ENCODE peak calls at places on chromosomes 16 and 17, in nine cellular contexts. G, J, O, C, U, L, S, X and V are unnamed samples.

GRCh38 chr17:59668816-59669215 is 38.4 kb downstream of the PTRH2 start:
- DNase-seq in C (peak), U (peak), J (no peak), G (peak), L (no peak), O (no peak), S (no peak), X (peak), V (no peak)

GRCh38 chr16:62755938-62756337 is 719.7 kb upstream of the CDH8 start:
- DNase-seq in C (no peak), O (no peak), G (no peak), J (no peak), X (no peak), L (no peak), S (no peak), U (no peak), V (no peak)

GRCh38 chr17:48795444-48796162 is 21.4 kb downstream of the TTLL6 start:
- DNase-seq in L (peak), C (peak), X (peak), G (peak), U (peak), S (peak), O (no peak), J (no peak), V (no peak)

GRCh38 chr16:4290236-4290830 is 17.5 kb upstream of the TFAP4 start:
- DNase-seq in J (no peak), S (peak), C (peak), O (no peak), G (no peak), X (no peak), L (peak), U (peak), V (no peak)

GRCh38 chr16:12203780-12204351 is 227.3 kb downstream of the SNX29 start:
- DNase-seq in J (no peak), C (no peak), O (no peak), X (no peak), L (no peak), S (no peak), U (no peak), G (no peak), V (no peak)

GRCh38 chr17:3960764-3961163 is 3.5 kb downstream of the ATP2A3 start:
- DNase-seq in U (peak), O (no peak), S (no peak), L (no peak), C (peak), J (no peak), G (no peak), X (no peak), V (no peak)

GRCh38 chr16:3541527-3542152 is 35.6 kb downstream of the NLRC3 start:
- DNase-seq in X (no peak), O (no peak), G (no peak), S (no peak), J (no peak), C (no peak), U (no peak), L (no peak), V (no peak)

GRCh38 chr17:61575352-61575975 is 15.6 kb downstream of the NACA2 start:
- DNase-seq in G (no peak), X (no peak), O (no peak), C (no peak), U (no peak), L (no peak), J (no peak), S (no peak), V (no peak)

GRCh38 chr16:57601801-57602478 is 26.5 kb upstream of the ADGRG1 start:
- DNase-seq in G (no peak), X (no peak), J (no peak), U (peak), S (no peak), O (peak), L (no peak), C (peak), V (no peak)

GRCh38 chr16:11670171-11671131 is 2.2 kb downstream of the SNN start:
- DNase-seq in J (no peak), S (no peak), U (no peak), X (no peak), C (no peak), L (no peak), G (no peak), O (no peak), V (no peak)

GRCh38 chr16:74521691-74522090 is 85.2 kb downstream of the GLG1 start:
- DNase-seq in L (no peak), C (peak), S (peak), G (peak), J (no peak), U (peak), X (no peak), O (no peak), V (no peak)

GRCh38 chr17:41910701-41911391 is 7.9 kb downstream of the ACLY start:
- DNase-seq in O (no peak), L (no peak), S (no peak), C (peak), J (no peak), G (peak), X (peak), U (peak), V (no peak)

GRCh38 chr17:38512473-38513058 is 84.3 kb downstream of the ARHGAP23 start:
- DNase-seq in X (no peak), U (no peak), C (no peak), G (no peak), L (no peak), J (no peak), O (no peak), S (no peak), V (no peak)

GRCh38 chr16:23071202-23072083 is 77.8 kb downstream of the USP31 start:
- DNase-seq in L (no peak), O (no peak), S (no peak), J (no peak), G (no peak), C (peak), X (no peak), U (peak), V (no peak)

GRCh38 chr16:12010388-12011251 is 34.1 kb downstream of the SNX29 start:
- DNase-seq in S (no peak), C (peak), U (no peak), O (no peak), X (peak), J (no peak), G (no peak), L (no peak), V (no peak)

GRCh38 chr17:59719526-59719925 is 12.1 kb downstream of the VMP1 start:
- DNase-seq in S (no peak), C (no peak), J (no peak), U (no peak), O (no peak), G (no peak), X (no peak), L (no peak), V (no peak)

GRCh38 chr17:74566132-74566753 is 1.1 kb downstream of the CD300H start:
- DNase-seq in X (no peak), J (peak), L (peak), U (no peak), C (peak), G (no peak), S (peak), O (peak), V (no peak)

GRCh38 chr17:61809816-61810392 is 53.4 kb downstream of the BRIP1 start:
- DNase-seq in X (peak), L (no peak), G (no peak), J (no peak), O (no peak), S (no peak), C (peak), U (peak), V (no peak)

GRCh38 chr16:57482845-57483545 is 3.3 kb downstream of the DOK4 start:
- DNase-seq in L (no peak), X (no peak), G (no peak), J (no peak), S (peak), O (no peak), U (no peak), C (no peak), V (no peak)

GRCh38 chr17:222172-222571 is 40.7 kb upstream of the DOC2B start:
- DNase-seq in O (no peak), L (no peak), S (no peak), J (no peak), U (no peak), G (no peak), C (peak), X (no peak), V (no peak)

GRCh38 chr17:38873646-38874380 is 4.0 kb downstream of the LASP1 start:
- DNase-seq in U (no peak), G (no peak), L (no peak), C (no peak), X (no peak), S (no peak), J (no peak), O (no peak), V (no peak)

GRCh38 chr17:1907818-1908698 is 78.3 kb downstream of the RPA1 start:
- DNase-seq in O (no peak), C (peak), G (no peak), J (no peak), S (peak), X (no peak), L (no peak), U (peak), V (no peak)

GRCh38 chr16:35196313-35196712 is 1736.9 kb downstream of the TP53TG3F start:
- DNase-seq in L (no peak), U (no peak), C (no peak), S (no peak), G (no peak), X (no peak), J (no peak), O (no peak), V (no peak)

GRCh38 chr17:51846561-51846960 is 312.0 kb downstream of the CA10 start:
- DNase-seq in C (no peak), O (no peak), U (no peak), J (no peak), G (no peak), L (no peak), X (no peak), S (no peak), V (no peak)

GRCh38 chr17:40953876-40954275 is 12.9 kb downstream of the KRT39 start:
- DNase-seq in L (no peak), O (no peak), U (peak), G (peak), X (peak), C (no peak), S (no peak), J (no peak), V (no peak)

GRCh38 chr17:72240333-72240732 is 119.5 kb downstream of the SOX9 start:
- DNase-seq in L (no peak), C (no peak), S (no peak), U (no peak), J (no peak), O (no peak), G (no peak), X (no peak), V (no peak)

GRCh38 chr17:75459590-75460267 is 3.3 kb downstream of the TMEM94 start:
- DNase-seq in J (no peak), X (no peak), S (peak), O (peak), C (no peak), L (peak), U (no peak), G (no peak), V (no peak)

GRCh38 chr16:1786242-1787055 is 3.7 kb downstream of the NUBP2 start:
- DNase-seq in U (no peak), C (no peak), J (no peak), O (no peak), G (no peak), S (peak), L (no peak), X (no peak), V (no peak)

GRCh38 chr17:37162800-37163199 is 213.0 kb upstream of the C17orf78 start:
- DNase-seq in X (no peak), C (no peak), J (no peak), U (no peak), S (no peak), G (no peak), L (no peak), O (no peak), V (no peak)

GRCh38 chr17:73956169-73956568 is 247.3 kb upstream of the RPL38 start:
- DNase-seq in X (no peak), C (no peak), S (no peak), O (no peak), J (no peak), L (no peak), G (no peak), U (no peak), V (no peak)

GRCh38 chr17:5210853-5211252 is 19.2 kb upstream of the ZNF594 start:
- DNase-seq in X (no peak), J (no peak), O (no peak), C (no peak), L (no peak), U (no peak), G (no peak), S (no peak), V (no peak)

GRCh38 chr17:65181237-65182061 is 44.3 kb downstream of the RGS9 start:
- DNase-seq in X (no peak), C (no peak), O (peak), J (no peak), S (no peak), L (no peak), G (no peak), U (no peak), V (no peak)

GRCh38 chr17:2816688-2817087 is 20.4 kb downstream of the RAP1GAP2 start:
- DNase-seq in L (no peak), O (no peak), G (no peak), C (no peak), S (no peak), J (no peak), U (no peak), X (no peak), V (no peak)

GRCh38 chr16:87278191-87279093 is 38.8 kb downstream of the C16orf95 start:
- DNase-seq in G (no peak), U (peak), J (peak), O (no peak), C (peak), S (peak), L (peak), X (peak), V (peak)

GRCh38 chr17:7222972-7223292 is 3.2 kb downstream of the ACADVL start:
- DNase-seq in S (no peak), L (no peak), X (no peak), G (no peak), O (no peak), J (no peak), C (no peak), U (no peak), V (no peak)

GRCh38 chr17:7220593-7221280 is 999 bp downstream of the ACADVL start:
- DNase-seq in U (peak), J (peak), X (no peak), C (peak), L (peak), O (no peak), S (peak), G (no peak), V (no peak)

GRCh38 chr17:7221281-7222092 is 1.7 kb downstream of the ACADVL start:
- DNase-seq in C (no peak), S (no peak), G (no peak), U (no peak), O (no peak), L (no peak), X (no peak), J (no peak), V (no peak)

GRCh38 chr17:7223375-7223774 is 3.6 kb downstream of the ACADVL start:
- DNase-seq in O (no peak), U (no peak), G (no peak), J (no peak), L (no peak), C (no peak), X (no peak), S (no peak), V (no peak)

DNA sequence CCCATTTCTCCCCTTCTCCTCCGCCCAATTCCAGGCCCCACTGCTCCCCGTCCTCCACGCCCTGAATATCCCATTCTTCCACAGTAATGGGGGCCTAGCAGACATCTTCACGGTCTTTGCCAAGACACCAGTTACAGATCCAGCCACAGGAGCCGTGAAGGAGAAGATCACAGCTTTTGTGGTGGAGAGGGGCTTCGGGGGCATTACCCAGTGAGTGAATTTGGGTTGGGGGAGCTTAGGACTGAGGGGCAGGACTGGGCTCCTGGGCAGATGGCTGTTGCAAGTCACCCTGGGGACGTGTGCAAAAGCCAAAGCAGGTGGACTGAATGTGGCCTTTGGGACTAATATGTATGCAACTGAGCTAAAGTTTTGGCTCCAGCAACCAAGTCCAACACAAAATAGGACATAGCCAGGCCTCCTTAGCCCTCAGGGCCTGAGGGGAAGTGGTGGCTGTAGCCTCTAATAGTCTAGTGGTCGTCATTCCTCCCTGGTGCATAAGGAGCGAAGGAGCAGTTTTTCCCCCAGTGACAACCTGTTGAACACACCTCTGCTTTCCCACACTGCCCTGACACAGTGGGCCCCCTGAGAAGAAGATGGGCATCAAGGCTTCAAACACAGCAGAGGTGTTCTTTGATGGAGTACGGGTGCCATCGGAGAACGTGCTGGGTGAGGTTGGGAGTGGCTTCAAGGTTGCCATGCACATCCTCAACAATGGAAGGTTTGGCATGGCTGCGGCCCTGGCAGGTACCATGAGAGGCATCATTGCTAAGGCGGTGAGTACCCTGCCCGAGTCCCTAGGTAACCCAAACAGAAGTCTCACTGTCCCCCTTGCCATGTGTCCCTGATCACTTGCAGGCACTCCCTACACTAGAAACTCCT is 2.6 kb downstream of the ACADVL start:
- DNase-seq in G (no peak), C (no peak), U (no peak), X (no peak), L (no peak), J (no peak), S (no peak), O (no peak), V (no peak)
- TF ChIP-seq CTCF in G (no peak), C (no peak), U (no peak), X (no peak), L (no peak), J (no peak), S (no peak), O (no peak), V (no peak)

DNA sequence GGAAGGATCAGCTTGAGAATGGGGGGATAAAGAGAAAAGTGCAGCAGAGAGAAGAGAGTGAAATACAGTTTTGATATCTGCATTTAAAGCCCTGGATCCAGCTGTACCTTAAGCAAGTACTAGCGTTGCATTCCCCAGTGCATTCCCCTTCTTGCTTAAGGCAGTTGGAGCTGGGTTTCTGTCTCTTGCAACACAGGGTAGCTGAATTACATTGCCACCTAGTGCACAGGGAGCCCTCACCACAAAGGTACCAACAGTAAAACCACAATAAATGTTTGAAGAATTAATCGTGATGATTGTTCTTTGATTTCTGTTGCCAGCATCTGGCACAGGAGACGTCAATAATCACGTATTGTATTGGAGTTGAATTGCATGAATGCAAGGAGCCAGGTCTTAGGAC is 588.7 kb downstream of the RBFOX1 start:
- DNase-seq in J (no peak), G (no peak), C (no peak), O (no peak), U (no peak), S (peak), X (no peak), L (peak), V (no peak)
- TF ChIP-seq CTCF in J (no peak), G (no peak), C (no peak), O (no peak), U (no peak), S (peak), X (no peak), L (no peak), V (no peak)

GRCh38 chr16:75908301-75908700 is 182.0 kb upstream of the CPHXL start:
- DNase-seq in L (no peak), J (no peak), G (no peak), S (no peak), X (no peak), C (no peak), U (no peak), O (no peak), V (no peak)

GRCh38 chr16:75909746-75910145 is 183.5 kb upstream of the CPHXL start:
- DNase-seq in O (no peak), U (no peak), J (no peak), C (no peak), S (no peak), X (no peak), L (no peak), G (no peak), V (no peak)

GRCh38 chr16:75908718-75909117 is 182.4 kb upstream of the CPHXL start:
- DNase-seq in C (no peak), U (no peak), X (no peak), J (no peak), L (no peak), O (no peak), G (no peak), S (no peak), V (no peak)

GRCh38 chr16:75916431-75916830 is 190.1 kb upstream of the CPHXL start:
- DNase-seq in O (no peak), L (no peak), U (no peak), G (no peak), J (no peak), S (no peak), C (no peak), X (no peak), V (no peak)

DNA sequence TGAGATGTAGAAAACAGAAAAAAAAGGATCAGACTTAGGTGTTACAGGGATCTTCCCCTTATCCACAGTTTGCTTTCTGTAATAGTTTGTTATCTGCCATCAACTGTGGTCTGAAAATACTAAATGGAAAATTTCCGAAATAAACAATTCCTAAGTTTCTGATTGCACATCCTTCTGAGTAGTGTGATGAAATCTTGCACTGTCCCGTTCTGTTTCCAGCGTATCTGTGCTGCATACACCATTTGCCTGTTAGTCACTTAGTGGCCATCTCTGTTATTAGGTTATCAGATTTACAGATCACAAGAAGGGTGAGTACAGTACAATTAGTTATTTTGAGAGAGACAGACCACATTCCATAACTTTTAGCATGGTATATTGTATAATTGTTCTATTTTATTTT is 185.6 kb upstream of the CPHXL start:
- DNase-seq in O (no peak), C (no peak), X (no peak), G (no peak), L (no peak), S (no peak), J (no peak), U (no peak), V (no peak)
- TF ChIP-seq CTCF in O (no peak), C (no peak), X (no peak), G (no peak), L (no peak), S (no peak), J (no peak), U (no peak), V (no peak)

GRCh38 chr16:30355144-30355953 is at the start of gene CD2BP2:
- DNase-seq in X (peak), S (peak), J (peak), U (peak), C (peak), L (peak), O (peak), G (peak), V (peak)
- TF ChIP-seq CTCF in X (peak), S (no peak), J (no peak), U (no peak), C (no peak), L (no peak), O (no peak), G (no peak), V (peak)

GRCh38 chr17:81231121-81231645 is 7.7 kb downstream of the TEPSIN start:
- DNase-seq in G (no peak), U (no peak), J (no peak), L (no peak), X (no peak), S (no peak), O (no peak), C (no peak), V (no peak)

GRCh38 chr17:81228834-81229665 is 6.3 kb upstream of the CEP131 start:
- DNase-seq in C (no peak), G (no peak), L (no peak), U (no peak), S (no peak), X (no peak), O (no peak), J (no peak), V (no peak)

GRCh38 chr17:81231766-81232581 is 6.9 kb downstream of the TEPSIN start:
- DNase-seq in L (no peak), X (no peak), O (no peak), S (no peak), G (no peak), C (no peak), J (no peak), U (no peak), V (no peak)

GRCh38 chr17:81229666-81229920 is 6.8 kb upstream of the CEP131 start:
- DNase-seq in U (no peak), S (no peak), L (no peak), J (no peak), C (no peak), G (no peak), X (no peak), O (no peak), V (no peak)

GRCh38 chr17:81230043-81230820 is 7.5 kb upstream of the CEP131 start:
- DNase-seq in L (no peak), X (no peak), S (no peak), U (no peak), J (no peak), O (no peak), C (no peak), G (no peak), V (no peak)
- TF ChIP-seq CTCF in L (peak), X (peak), S (no peak), U (peak), J (no peak), O (peak), C (peak), G (peak), V (peak)